ENCODE peak calls at places on chromosome 11, in ten cellular contexts. A is CD8-positive, alpha-beta T cell; T is NCI-H1092 treated with DMSO at 0.1 percent for 48 hours; W is astrocyte of the cerebellum; I is astrocyte of the hippocampus; F is SK-N-DZ; D is NCI-H1930; U is DMS 273 treated with DMSO at 0.1 percent for 48 hours; G is AG04450; B is prostate gland. J is an unnamed sample.

GRCh38 chr11:94400075-94400838 is 962 bp downstream of the GPR83 start:
- DNase-seq in A (no peak), T (no peak), W (no peak), I (no peak), F (peak), D (no peak), U (no peak), G (no peak), B (no peak), J (no peak)

GRCh38 chr11:85182437-85183109 is 444.6 kb downstream of the DLG2 start:
- DNase-seq in A (no peak), T (no peak), W (peak), I (peak), F (peak), D (peak), U (no peak), G (no peak), B (no peak), J (peak)

GRCh38 chr11:34626393-34626792 is 5.5 kb downstream of the EHF start:
- DNase-seq in A (no peak), T (no peak), W (no peak), I (no peak), F (no peak), D (no peak), U (no peak), G (no peak), B (no peak), J (no peak)

GRCh38 chr11:73140213-73141030 is 1.7 kb downstream of the FCHSD2 start:
- DNase-seq in A (no peak), T (peak), W (no peak), I (peak), F (peak), D (no peak), U (no peak), G (no peak), B (no peak), J (peak)

GRCh38 chr11:47971501-47971900 is 8.9 kb upstream of the PTPRJ start:
- DNase-seq in A (no peak), T (no peak), W (no peak), I (no peak), F (no peak), D (no peak), U (no peak), G (no peak), B (no peak), J (peak)

GRCh38 chr11:101509911-101510310 is 73.9 kb downstream of the TRPC6 start:
- DNase-seq in A (no peak), T (no peak), W (no peak), I (no peak), F (no peak), D (no peak), U (no peak), G (no peak), B (no peak), J (no peak)

GRCh38 chr11:130403301-130403804 is 25.1 kb downstream of the ADAMTS8 start:
- DNase-seq in A (no peak), T (no peak), W (peak), I (peak), F (peak), D (no peak), U (no peak), G (peak), B (no peak), J (no peak)

GRCh38 chr11:72750086-72750485 is 2.1 kb downstream of the ARAP1 start:
- DNase-seq in A (no peak), T (no peak), W (no peak), I (no peak), F (no peak), D (no peak), U (no peak), G (no peak), B (no peak), J (no peak)

GRCh38 chr11:7501894-7502293 is 11.9 kb upstream of the PPFIBP2 start:
- DNase-seq in A (no peak), T (no peak), W (no peak), I (no peak), F (no peak), D (no peak), U (no peak), G (no peak), B (no peak), J (no peak)

GRCh38 chr11:114953039-114953438 is 274.7 kb downstream of the NXPE2 start:
- DNase-seq in A (no peak), T (peak), W (no peak), I (no peak), F (no peak), D (no peak), U (no peak), G (no peak), B (no peak), J (no peak)

GRCh38 chr11:110737591-110737990 is 25.4 kb upstream of the ARHGAP20 start:
- DNase-seq in A (no peak), T (no peak), W (no peak), I (no peak), F (no peak), D (no peak), U (no peak), G (no peak), B (no peak), J (no peak)

GRCh38 chr11:113934797-113935196 is 30.2 kb downstream of the HTR3B start:
- DNase-seq in A (no peak), T (no peak), W (no peak), I (no peak), F (no peak), D (no peak), U (no peak), G (no peak), B (no peak), J (no peak)

GRCh38 chr11:116276051-116277044 is 496.4 kb downstream of the BUD13 start:
- DNase-seq in A (peak), T (peak), W (peak), I (peak), F (no peak), D (peak), U (no peak), G (peak), B (peak), J (peak)

GRCh38 chr11:111565111-111565720 is 24.7 kb downstream of the LAYN start:
- DNase-seq in A (peak), T (peak), W (peak), I (peak), F (peak), D (peak), U (peak), G (no peak), B (peak), J (peak)

GRCh38 chr11:30153008-30153407 is 77.8 kb upstream of the FSHB start:
- DNase-seq in A (no peak), T (no peak), W (no peak), I (no peak), F (no peak), D (no peak), U (no peak), G (no peak), B (no peak), J (no peak)

GRCh38 chr11:44611687-44612437 is 46.4 kb downstream of the CD82 start:
- DNase-seq in A (peak), T (no peak), W (no peak), I (no peak), F (no peak), D (no peak), U (no peak), G (no peak), B (no peak), J (no peak)

GRCh38 chr11:33178443-33179154 is 17.3 kb upstream of the CSTF3 start:
- DNase-seq in A (no peak), T (no peak), W (no peak), I (no peak), F (no peak), D (no peak), U (no peak), G (no peak), B (no peak), J (no peak)

GRCh38 chr11:115630109-115630700 is 126.0 kb upstream of the CADM1 start:
- DNase-seq in A (no peak), T (no peak), W (no peak), I (no peak), F (no peak), D (no peak), U (no peak), G (no peak), B (no peak), J (no peak)

GRCh38 chr11:6481924-6482275 is 599 bp downstream of the TIMM10B start:
- DNase-seq in A (no peak), T (no peak), W (no peak), I (peak), F (no peak), D (no peak), U (no peak), G (no peak), B (no peak), J (no peak)

GRCh38 chr11:45665206-45665932 is at the start of gene CHST1:
- DNase-seq in A (no peak), T (peak), W (no peak), I (peak), F (no peak), D (peak), U (no peak), G (no peak), B (peak), J (peak)

GRCh38 chr11:43943931-43944751 is 1.7 kb downstream of the C11orf96 start:
- DNase-seq in A (no peak), T (peak), W (no peak), I (peak), F (no peak), D (no peak), U (no peak), G (no peak), B (no peak), J (peak)

GRCh38 chr11:49432242-49432848 is 223.9 kb upstream of the FOLH1 start:
- DNase-seq in A (no peak), T (no peak), W (no peak), I (no peak), F (no peak), D (no peak), U (no peak), G (no peak), B (no peak), J (no peak)

GRCh38 chr11:75625970-75626691 is 42.7 kb downstream of the MAP6 start:
- DNase-seq in A (no peak), T (no peak), W (peak), I (peak), F (no peak), D (no peak), U (no peak), G (peak), B (no peak), J (no peak)

GRCh38 chr11:9594267-9595046 is 21.0 kb downstream of the WEE1 start:
- DNase-seq in A (no peak), T (no peak), W (no peak), I (no peak), F (no peak), D (no peak), U (no peak), G (no peak), B (no peak), J (no peak)

GRCh38 chr11:74412733-74413359 is 14.6 kb upstream of the PGM2L1 start:
- DNase-seq in A (no peak), T (no peak), W (no peak), I (no peak), F (no peak), D (no peak), U (no peak), G (no peak), B (no peak), J (no peak)

GRCh38 chr11:103901656-103902055 is 134.8 kb upstream of the DDI1 start:
- DNase-seq in A (no peak), T (no peak), W (no peak), I (no peak), F (no peak), D (no peak), U (no peak), G (no peak), B (no peak), J (no peak)

GRCh38 chr11:47398551-47398950 is 9.8 kb upstream of the SLC39A13 start:
- DNase-seq in A (no peak), T (no peak), W (no peak), I (no peak), F (no peak), D (no peak), U (no peak), G (no peak), B (no peak), J (no peak)

GRCh38 chr11:79440451-79441158 is at the start of gene TENM4:
- DNase-seq in A (no peak), T (peak), W (peak), I (peak), F (peak), D (peak), U (peak), G (peak), B (peak), J (peak)

GRCh38 chr11:126149759-126150236 is 61.7 kb downstream of the RPUSD4 start:
- DNase-seq in A (no peak), T (peak), W (no peak), I (no peak), F (no peak), D (no peak), U (no peak), G (no peak), B (no peak), J (no peak)

GRCh38 chr11:77211594-77212251 is 83.7 kb downstream of the MYO7A start:
- DNase-seq in A (peak), T (no peak), W (no peak), I (no peak), F (no peak), D (no peak), U (no peak), G (no peak), B (no peak), J (no peak)

GRCh38 chr11:105915036-105915435 is 107.0 kb downstream of the MSANTD4 start:
- DNase-seq in A (no peak), T (no peak), W (no peak), I (no peak), F (no peak), D (no peak), U (no peak), G (no peak), B (no peak), J (no peak)

GRCh38 chr11:61833478-61833877 is 5.4 kb downstream of the FADS2 start:
- DNase-seq in A (no peak), T (no peak), W (no peak), I (no peak), F (no peak), D (no peak), U (no peak), G (no peak), B (no peak), J (no peak)

GRCh38 chr11:113874096-113874919 is 1.1 kb downstream of the USP28 start:
- DNase-seq in A (no peak), T (no peak), W (no peak), I (no peak), F (no peak), D (no peak), U (no peak), G (no peak), B (no peak), J (no peak)

GRCh38 chr11:86812322-86812670 is 12.0 kb downstream of the PRSS23 start:
- DNase-seq in A (no peak), T (no peak), W (no peak), I (no peak), F (no peak), D (no peak), U (no peak), G (no peak), B (no peak), J (no peak)

GRCh38 chr11:35662061-35662648 is 420 bp upstream of the TRIM44 start:
- DNase-seq in A (peak), T (peak), W (no peak), I (no peak), F (no peak), D (no peak), U (no peak), G (no peak), B (no peak), J (no peak)

GRCh38 chr11:22084564-22084963 is 108.3 kb upstream of the ANO5 start:
- DNase-seq in A (no peak), T (no peak), W (no peak), I (no peak), F (no peak), D (no peak), U (no peak), G (no peak), B (no peak), J (no peak)

GRCh38 chr11:12120031-12121008 is 9.9 kb downstream of the MICAL2 start:
- DNase-seq in A (no peak), T (no peak), W (no peak), I (no peak), F (no peak), D (no peak), U (no peak), G (no peak), B (no peak), J (no peak)

GRCh38 chr11:116109228-116109627 is 605.0 kb upstream of the CADM1 start:
- DNase-seq in A (no peak), T (no peak), W (peak), I (peak), F (no peak), D (no peak), U (no peak), G (no peak), B (no peak), J (no peak)

GRCh38 chr11:130937051-130937450 is 20.8 kb upstream of the SNX19 start:
- DNase-seq in A (no peak), T (no peak), W (no peak), I (no peak), F (no peak), D (no peak), U (no peak), G (no peak), B (no peak), J (no peak)